ENCODE peak calls at places on chromosomes 2 and 18, in six cellular contexts. W, F, S, Q, Y and K are unnamed samples.

GRCh38 chr2:163552758-163553157 is 183.1 kb downstream of the FIGN start:
- DNase-seq in W (no peak), F (no peak), S (no peak), Q (no peak), Y (no peak), K (no peak)

GRCh38 chr2:165401285-165401852 is 68.1 kb upstream of the CSRNP3 start:
- DNase-seq in W (no peak), F (peak; percentile 89), S (no peak), Q (peak; percentile 29), Y (peak; percentile 9), K (no peak)

GRCh38 chr2:116489944-116490343 is 1324.5 kb upstream of the DDX18 start:
- DNase-seq in W (no peak), F (peak; percentile 63), S (no peak), Q (no peak), Y (no peak), K (no peak)

GRCh38 chr2:113283704-113284284 is 5.1 kb upstream of the PAX8 start:
- DNase-seq in W (no peak), F (peak; percentile 81), S (no peak), Q (peak; percentile 75), Y (peak; percentile 85), K (no peak)

GRCh38 chr2:42895134-42895795 is 102.9 kb upstream of the HAAO start:
- DNase-seq in W (peak; percentile 31), F (no peak), S (no peak), Q (no peak), Y (no peak), K (no peak)

GRCh38 chr2:55768991-55769390 is 75.3 kb upstream of the PNPT1 start:
- DNase-seq in W (no peak), F (no peak), S (no peak), Q (no peak), Y (no peak), K (no peak)

GRCh38 chr18:24115628-24116027 is 23.2 kb upstream of the CABYR start:
- DNase-seq in W (no peak), F (no peak), S (no peak), Q (no peak), Y (no peak), K (no peak)

GRCh38 chr18:46261799-46262198 is 157.6 kb downstream of the HAUS1 start:
- DNase-seq in W (no peak), F (no peak), S (no peak), Q (no peak), Y (no peak), K (no peak)

GRCh38 chr2:20115902-20116301 is 64.5 kb upstream of the LAPTM4A start:
- DNase-seq in W (no peak), F (no peak), S (no peak), Q (no peak), Y (no peak), K (no peak)

GRCh38 chr2:6073260-6074141 is 381.3 kb downstream of the SOX11 start:
- DNase-seq in W (no peak), F (peak; percentile 0), S (no peak), Q (peak; percentile 3), Y (no peak), K (no peak)

GRCh38 chr2:240989451-240990265 is 8.8 kb upstream of the SNED1 start:
- DNase-seq in W (no peak), F (peak; percentile 43), S (no peak), Q (no peak), Y (peak; percentile 37), K (no peak)

GRCh38 chr2:181396575-181397062 is 60.6 kb upstream of the ITGA4 start:
- DNase-seq in W (no peak), F (no peak), S (no peak), Q (no peak), Y (no peak), K (no peak)

GRCh38 chr2:112623913-112624777 is 21.6 kb upstream of the SLC20A1 start:
- DNase-seq in W (no peak), F (peak; percentile 62), S (peak; percentile 72), Q (no peak), Y (no peak), K (no peak)

GRCh38 chr18:50700245-50701165 is 119.3 kb downstream of the MRO start:
- DNase-seq in W (no peak), F (no peak), S (no peak), Q (no peak), Y (no peak), K (no peak)

DNA sequence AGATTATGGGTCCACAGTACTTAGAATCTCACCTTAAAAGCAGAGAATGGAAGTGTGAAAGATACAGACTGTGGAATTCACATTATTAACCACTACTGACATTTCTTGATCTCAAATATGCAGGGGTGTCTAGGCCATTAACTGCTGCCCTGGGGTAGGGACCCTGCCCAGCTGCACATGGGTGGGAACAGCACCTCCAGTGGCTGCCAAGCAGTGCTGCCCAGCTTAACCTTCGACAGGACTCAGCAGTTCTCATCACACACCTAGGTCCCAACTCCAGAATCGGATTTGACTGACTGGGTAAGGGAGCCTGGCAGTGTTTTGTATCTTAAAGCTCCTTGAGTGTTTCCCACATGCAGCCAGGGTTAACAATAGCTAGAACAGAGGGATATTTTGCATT is 14.9 kb downstream of the ERFE start:
- DNase-seq in W (no peak), F (no peak), S (no peak), Q (no peak), Y (no peak), K (no peak)
- TF ChIP-seq CTCF in W (no peak), F (no peak), S (no peak), Q (peak; percentile 25), Y (no peak), K (peak; percentile 38)

GRCh38 chr2:126370208-126370607 is 285.8 kb upstream of the GYPC start:
- DNase-seq in W (no peak), F (peak; percentile 21), S (no peak), Q (no peak), Y (no peak), K (no peak)
- TF ChIP-seq CTCF in W (no peak), F (no peak), S (no peak), Q (no peak), Y (no peak), K (no peak)

GRCh38 chr2:198134287-198134955 is 330.0 kb downstream of the PLCL1 start:
- DNase-seq in W (no peak), F (no peak), S (no peak), Q (no peak), Y (no peak), K (no peak)
- TF ChIP-seq CTCF in W (no peak), F (no peak), S (no peak), Q (no peak), Y (no peak), K (no peak)

DNA sequence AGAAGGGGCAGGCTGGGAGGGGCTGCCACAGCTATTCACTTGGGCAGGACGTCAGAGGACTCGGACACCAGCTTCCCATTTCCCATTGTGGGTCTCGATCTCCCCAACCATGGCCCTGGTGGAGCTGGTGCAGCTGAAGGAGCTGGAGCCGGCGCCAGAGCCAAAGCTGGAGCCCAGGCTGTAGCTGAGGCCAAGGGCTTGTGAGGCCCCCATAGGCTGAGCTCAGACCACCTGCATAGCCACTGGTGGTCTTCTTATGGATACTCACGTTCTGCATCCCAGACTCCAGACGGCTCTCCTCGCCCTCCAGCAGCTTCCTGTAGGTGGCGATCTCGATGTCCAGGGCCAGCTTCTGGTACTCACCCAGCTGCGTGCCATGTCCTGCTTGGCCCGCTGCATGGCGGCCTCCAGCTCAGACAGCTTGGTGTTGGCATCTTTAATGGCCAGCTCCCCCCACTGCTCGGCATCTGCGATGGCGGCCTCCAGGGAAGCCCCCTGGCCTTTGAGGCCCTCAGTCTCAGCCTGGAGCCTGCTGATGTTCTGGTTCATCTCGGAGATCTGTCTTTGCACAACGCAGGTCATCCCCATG is 6.0 kb upstream of the CDK5R2 start:
- DNase-seq in W (no peak), F (no peak), S (no peak), Q (no peak), Y (no peak), K (no peak)
- TF ChIP-seq CTCF in W (no peak), F (peak; percentile 14), S (no peak), Q (no peak), Y (no peak), K (peak; percentile 33)

GRCh38 chr2:173854840-173855239 is 110.3 kb downstream of the SP3 start:
- DNase-seq in W (no peak), F (peak; percentile 22), S (no peak), Q (peak; percentile 10), Y (no peak), K (no peak)

GRCh38 chr2:173860566-173860965 is 104.6 kb downstream of the SP3 start:
- DNase-seq in W (no peak), F (no peak), S (no peak), Q (no peak), Y (no peak), K (no peak)

GRCh38 chr2:173860082-173860481 is 105.1 kb downstream of the SP3 start:
- DNase-seq in W (no peak), F (no peak), S (no peak), Q (no peak), Y (no peak), K (no peak)

GRCh38 chr2:173855686-173856085 is 109.5 kb downstream of the SP3 start:
- DNase-seq in W (no peak), F (peak; percentile 35), S (no peak), Q (peak; percentile 3), Y (no peak), K (no peak)

DNA sequence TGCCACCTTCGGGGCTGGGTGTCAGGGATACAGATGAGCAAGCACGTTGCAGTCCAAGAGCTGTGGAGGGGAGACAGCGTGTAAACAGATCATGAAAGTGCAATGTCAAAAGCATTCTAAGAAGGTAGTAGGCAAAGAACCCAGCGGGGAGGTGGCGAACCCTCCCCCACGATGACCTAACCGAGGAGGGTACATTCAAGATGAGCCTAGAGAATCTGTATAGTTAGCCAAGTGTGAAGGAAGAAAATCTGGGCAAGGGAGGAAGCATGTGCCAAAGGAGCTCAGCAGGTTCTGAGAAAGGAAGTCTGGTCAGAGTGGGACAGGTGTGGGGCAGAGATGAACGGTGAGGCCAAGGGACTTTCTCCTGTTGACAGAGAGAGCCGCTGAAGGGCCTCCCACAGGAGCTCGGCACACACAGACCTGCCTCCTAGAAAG is 106.9 kb downstream of the SP3 start:
- DNase-seq in W (no peak), F (no peak), S (no peak), Q (no peak), Y (no peak), K (no peak)
- TF ChIP-seq CTCF in W (no peak), F (no peak), S (no peak), Q (no peak), Y (no peak), K (no peak)

GRCh38 chr18:32893915-32894314 is 121.1 kb upstream of the KLHL14 start:
- DNase-seq in W (no peak), F (no peak), S (no peak), Q (no peak), Y (no peak), K (no peak)

GRCh38 chr18:32902566-32903330 is 129.9 kb upstream of the KLHL14 start:
- DNase-seq in W (no peak), F (no peak), S (no peak), Q (no peak), Y (no peak), K (no peak)

GRCh38 chr18:32896781-32897547 is 124.1 kb upstream of the KLHL14 start:
- DNase-seq in W (no peak), F (peak; percentile 2), S (no peak), Q (no peak), Y (no peak), K (no peak)

DNA sequence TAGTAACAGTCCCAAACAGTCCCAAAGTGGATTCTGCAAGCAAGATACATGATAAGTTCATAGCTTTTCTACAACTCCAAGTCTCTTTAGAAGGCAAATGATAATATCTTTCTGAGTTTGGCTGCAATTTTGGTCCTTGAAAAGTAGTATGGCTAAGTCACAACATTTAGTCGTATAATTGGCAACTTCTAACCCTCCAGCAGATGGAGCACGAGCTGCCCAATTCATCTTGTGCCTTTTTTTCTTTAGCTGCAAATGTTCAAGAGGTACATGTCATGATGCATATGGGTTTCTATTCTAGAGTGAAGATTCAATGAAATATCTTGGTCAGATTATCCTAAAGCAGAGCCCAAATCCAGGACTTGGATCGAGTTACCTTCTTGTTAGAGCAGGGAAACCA is 127.0 kb upstream of the KLHL14 start:
- DNase-seq in W (no peak), F (no peak), S (no peak), Q (no peak), Y (no peak), K (no peak)
- TF ChIP-seq CTCF in W (no peak), F (no peak), S (no peak), Q (no peak), Y (no peak), K (no peak)